ENCODE peak calls at places on chromosomes 12 and 14, in five cellular contexts. O is K562, M is SK-N-SH, W is GM12878, K is HCT116. G is an unnamed sample.

GRCh38 chr14:66105819-66106218 is 380.4 kb upstream of the CCDC196 start:
- DNase-seq in O (no peak), M (no peak), W (no peak), K (no peak), G (no peak)

GRCh38 chr12:42696424-42697149 is 107.0 kb upstream of the PRICKLE1 start:
- DNase-seq in O (no peak), M (no peak), W (no peak), K (no peak), G (no peak)

GRCh38 chr12:77584860-77585259 is 245.8 kb upstream of the NAV3 start:
- DNase-seq in O (no peak), M (no peak), W (no peak), K (no peak), G (no peak)

GRCh38 chr14:52926994-52927393 is 23.9 kb downstream of the FERMT2 start:
- DNase-seq in O (no peak), M (no peak), W (no peak), K (no peak), G (no peak)

GRCh38 chr14:100106260-100106659 is 41.0 kb downstream of the EVL start:
- DNase-seq in O (peak; percentile 22), M (no peak), W (no peak), K (no peak), G (no peak)

GRCh38 chr12:4117386-4118016 is 156.1 kb upstream of the CCND2 start:
- DNase-seq in O (no peak), M (no peak), W (no peak), K (no peak), G (no peak)

GRCh38 chr12:107519906-107520859 is 165.4 kb upstream of the PWP1 start:
- DNase-seq in O (no peak), M (no peak), W (no peak), K (no peak), G (no peak)

GRCh38 chr14:99435327-99435726 is 45.3 kb downstream of the SETD3 start:
- DNase-seq in O (no peak), M (no peak), W (no peak), K (no peak), G (no peak)

GRCh38 chr14:89093083-89093482 is 268.6 kb downstream of the TTC8 start:
- DNase-seq in O (no peak), M (no peak), W (no peak), K (no peak), G (no peak)

GRCh38 chr12:52181757-52182156 is 10.1 kb downstream of the KRT80 start:
- DNase-seq in O (no peak), M (peak; percentile 67), W (no peak), K (no peak), G (no peak)

GRCh38 chr12:88816201-88816600 is 235.9 kb upstream of the KITLG start:
- DNase-seq in O (no peak), M (no peak), W (no peak), K (no peak), G (peak; percentile 67)

GRCh38 chr12:64825143-64826011 is 930 bp downstream of the TBC1D30 start:
- DNase-seq in O (no peak), M (peak; percentile 64), W (no peak), K (no peak), G (peak; percentile 19)

GRCh38 chr12:110804406-110804805 is 42.4 kb upstream of the CCDC63 start:
- DNase-seq in O (no peak), M (no peak), W (no peak), K (no peak), G (no peak)

GRCh38 chr12:69330475-69331473 is 17.4 kb upstream of the LYZ start:
- DNase-seq in O (peak; percentile 53), M (peak; percentile 26), W (no peak), K (no peak), G (no peak)

GRCh38 chr14:91910201-91910600 is 37.3 kb downstream of the FBLN5 start:
- DNase-seq in O (no peak), M (no peak), W (no peak), K (no peak), G (no peak)

GRCh38 chr12:96500686-96501085 is 11.3 kb downstream of the CFAP54 start:
- DNase-seq in O (no peak), M (no peak), W (no peak), K (no peak), G (no peak)

GRCh38 chr12:53096089-53096741 is 1.3 kb upstream of the IGFBP6 start:
- DNase-seq in O (no peak), M (no peak), W (no peak), K (no peak), G (no peak)

GRCh38 chr14:66206554-66206953 is 279.6 kb upstream of the CCDC196 start:
- DNase-seq in O (no peak), M (no peak), W (no peak), K (no peak), G (no peak)

GRCh38 chr12:122190842-122191668 is 8.1 kb downstream of the LRRC43 start:
- DNase-seq in O (peak; percentile 81), M (peak; percentile 87), W (peak; percentile 9), K (peak; percentile 72), G (peak; percentile 95)

GRCh38 chr12:111175404-111175803 is 193.5 kb downstream of the PHETA1 start:
- DNase-seq in O (no peak), M (no peak), W (no peak), K (no peak), G (no peak)

GRCh38 chr12:76588881-76589565 is 29.5 kb upstream of the OSBPL8 start:
- DNase-seq in O (no peak), M (no peak), W (no peak), K (no peak), G (no peak)

GRCh38 chr12:113271853-113272561 is 50.7 kb downstream of the TPCN1 start:
- DNase-seq in O (peak; percentile 50), M (peak; percentile 67), W (no peak), K (no peak), G (no peak)

GRCh38 chr14:53757732-53758131 is 198.9 kb downstream of the BMP4 start:
- DNase-seq in O (no peak), M (no peak), W (no peak), K (no peak), G (no peak)

GRCh38 chr12:50224026-50224692 is 57.0 kb upstream of the CERS5 start:
- DNase-seq in O (no peak), M (no peak), W (no peak), K (peak; percentile 92), G (no peak)

GRCh38 chr12:73352826-73353225 is 1080.7 kb downstream of the TRHDE start:
- DNase-seq in O (no peak), M (no peak), W (no peak), K (no peak), G (no peak)

GRCh38 chr14:94543450-94544123 is 17.7 kb upstream of the SERPINA4 start:
- DNase-seq in O (no peak), M (no peak), W (no peak), K (no peak), G (no peak)

GRCh38 chr14:98816195-98816594 is 455.8 kb downstream of the BCL11B start:
- DNase-seq in O (no peak), M (no peak), W (no peak), K (no peak), G (no peak)

GRCh38 chr14:29618323-29619067 is 309.2 kb downstream of the PRKD1 start:
- DNase-seq in O (no peak), M (no peak), W (no peak), K (no peak), G (no peak)

GRCh38 chr14:73180385-73180805 is 44.1 kb downstream of the PSEN1 start:
- DNase-seq in O (no peak), M (no peak), W (no peak), K (no peak), G (no peak)

DNA sequence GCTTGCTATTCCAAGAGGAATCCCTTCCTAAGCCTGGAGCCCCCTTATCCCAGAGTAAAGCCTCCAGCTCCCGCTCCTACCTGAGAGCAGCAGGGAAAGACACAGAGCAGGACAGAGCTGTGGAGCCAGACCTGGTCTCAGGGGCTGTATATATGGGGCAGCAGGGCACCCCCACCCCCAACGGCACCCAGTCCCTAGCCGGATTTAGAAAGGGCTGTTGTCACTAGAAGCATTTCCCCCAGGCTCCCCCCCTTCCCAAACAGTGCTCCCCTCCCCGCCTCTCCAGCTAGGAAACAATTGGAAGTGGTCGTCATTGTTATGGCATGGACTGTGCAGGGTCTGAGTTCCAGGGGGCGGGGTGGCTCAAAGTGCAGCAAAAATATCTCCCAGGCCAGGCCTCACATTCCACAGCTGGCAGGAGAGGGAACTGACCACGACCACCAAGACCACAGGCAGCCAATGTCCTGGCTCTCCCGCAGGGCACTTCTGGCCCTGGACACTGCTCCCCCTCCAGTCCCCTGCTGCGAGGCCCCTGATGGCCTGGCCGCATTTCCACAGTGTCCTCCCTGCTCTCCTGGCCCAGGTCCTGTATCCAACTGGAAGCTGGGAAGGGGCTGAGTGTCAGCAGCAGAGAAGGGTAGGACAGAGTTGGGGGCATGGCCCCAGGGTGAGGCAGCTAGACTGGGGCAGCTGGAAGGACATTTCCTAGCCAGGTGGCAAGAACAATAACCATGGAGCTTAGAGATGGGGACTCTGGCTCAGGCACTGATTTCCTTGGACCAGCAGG is at the start of gene MYH7:
- DNase-seq in O (no peak), M (no peak), W (no peak), K (no peak), G (no peak)
- TF ChIP-seq JUND in O (no peak), M (no peak), W (no peak), K (no peak), G (no peak)

GRCh38 chr14:61347771-61348443 is 26.5 kb downstream of the PRKCH start:
- DNase-seq in O (no peak), M (no peak), W (no peak), K (no peak), G (no peak)
- TF ChIP-seq JUND in O (no peak), M (no peak), W (no peak), K (no peak), G (no peak)

GRCh38 chr12:124464830-124465229 is 102.6 kb downstream of the NCOR2 start:
- DNase-seq in O (peak; percentile 39), M (no peak), W (no peak), K (no peak), G (no peak)
- TF ChIP-seq JUND in O (no peak), M (no peak), W (no peak), K (no peak), G (no peak)

DNA sequence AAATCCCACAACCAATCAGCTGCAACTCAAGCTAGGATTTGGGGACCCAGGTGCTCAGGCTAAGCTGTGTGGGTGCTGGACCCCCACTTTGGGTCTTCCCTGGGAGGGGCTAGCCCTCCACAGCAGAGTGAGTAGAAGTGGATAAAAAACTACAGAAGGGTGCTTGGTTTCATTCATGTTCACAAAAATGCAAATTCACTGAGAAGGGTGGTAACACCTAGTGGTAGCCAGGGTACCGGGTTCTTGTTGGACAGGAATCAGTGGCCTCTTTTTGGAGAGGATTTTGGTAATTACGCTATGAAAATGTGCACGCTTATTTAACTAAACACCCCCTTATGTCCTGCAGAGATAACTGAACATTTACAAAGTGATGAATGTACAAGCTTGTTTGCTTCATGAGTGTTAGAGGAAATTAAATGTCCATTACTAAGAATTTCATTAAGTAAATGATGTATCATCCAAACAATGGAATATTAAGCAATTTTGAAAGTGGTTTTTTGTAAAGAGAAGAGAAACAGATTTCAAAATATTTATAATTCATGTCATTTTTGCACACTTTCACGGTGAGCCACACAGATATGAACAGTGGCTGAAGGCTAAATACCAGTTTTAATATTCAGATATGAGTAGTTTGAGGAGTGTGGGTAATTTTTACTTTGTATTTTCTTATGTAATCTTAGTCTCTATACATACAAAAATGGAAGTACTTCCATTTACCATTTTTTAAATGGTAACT is 78.3 kb downstream of the DDX51 start:
- DNase-seq in O (no peak), M (no peak), W (no peak), K (no peak), G (no peak)
- TF ChIP-seq JUND in O (no peak), M (no peak), W (no peak), K (no peak), G (no peak)

GRCh38 chr14:32202941-32203882 is at the start of gene RNU6-8:
- DNase-seq in O (peak; percentile 79), M (peak; percentile 95), W (peak; percentile 57), K (peak; percentile 80), G (peak; percentile 61)
- TF ChIP-seq JUND in O (no peak), M (no peak), W (no peak), K (no peak), G (no peak)

GRCh38 chr12:93851245-93851665 is 174.1 kb downstream of the CRADD start:
- DNase-seq in O (no peak), M (no peak), W (no peak), K (no peak), G (no peak)
- TF ChIP-seq JUND in O (no peak), M (no peak), W (no peak), K (no peak), G (no peak)

G was measured in T47D.